ENCODE peak calls at places on chromosomes 1 and 21, in four cellular contexts. A, X, M and Z are unnamed samples.

GRCh38 chr1:230073371-230074035 is 6.5 kb downstream of the GALNT2 start:
- DNase-seq in X (no peak), A (peak; percentile 72), M (no peak), Z (no peak)

GRCh38 chr1:33348194-33348593 is 27.3 kb upstream of the A3GALT2 start:
- DNase-seq in M (no peak), X (no peak), A (no peak), Z (no peak)

GRCh38 chr1:10737651-10738050 is 58.8 kb downstream of the CASZ1 start:
- DNase-seq in A (no peak), M (no peak), X (no peak), Z (no peak)

GRCh38 chr1:233113009-233113712 is 162.8 kb downstream of the NTPCR start:
- DNase-seq in X (peak; percentile 8), M (peak; percentile 70), A (peak; percentile 99), Z (peak; percentile 26)

GRCh38 chr1:30722175-30722537 is 1.2 kb downstream of the MATN1 start:
- DNase-seq in M (no peak), A (no peak), X (no peak), Z (no peak)

GRCh38 chr1:172230526-172230925 is 190.0 kb upstream of the C1orf105 start:
- DNase-seq in M (no peak), A (no peak), X (no peak), Z (no peak)

GRCh38 chr1:213989740-213990472 is 2.1 kb downstream of the PROX1 start:
- DNase-seq in M (no peak), X (no peak), A (no peak), Z (no peak)

GRCh38 chr1:42999308-42999707 is 40.6 kb upstream of the SLC2A1 start:
- DNase-seq in A (no peak), M (no peak), X (no peak), Z (no peak)

GRCh38 chr21:45444385-45444784 is 39.4 kb downstream of the COL18A1 start:
- DNase-seq in M (no peak), X (no peak), A (no peak), Z (no peak)

GRCh38 chr1:61013189-61013952 is 69.0 kb upstream of the NFIA start:
- DNase-seq in M (no peak), A (no peak), X (no peak), Z (no peak)

GRCh38 chr1:25081496-25081895 is 150.8 kb downstream of the SYF2 start:
- DNase-seq in M (no peak), A (no peak), X (no peak), Z (no peak)

GRCh38 chr1:234617135-234617985 is 7.4 kb upstream of the IRF2BP2 start:
- DNase-seq in A (no peak), M (no peak), X (no peak), Z (no peak)

GRCh38 chr1:46767649-46768282 is 31.1 kb upstream of the CYP4B1 start:
- DNase-seq in M (no peak), X (no peak), A (no peak), Z (no peak)

GRCh38 chr21:30436986-30437385 is 3.1 kb upstream of the KRTAP15-1 start:
- DNase-seq in M (no peak), X (no peak), A (no peak), Z (no peak)

GRCh38 chr1:7842517-7842916 is 10.3 kb downstream of the UTS2 start:
- DNase-seq in A (no peak), X (no peak), M (no peak), Z (no peak)

GRCh38 chr1:171801395-171801990 is 20.0 kb downstream of the METTL13 start:
- DNase-seq in A (peak; percentile 43), M (no peak), X (peak; percentile 51), Z (peak; percentile 15)

GRCh38 chr1:57711326-57711725 is 287.5 kb upstream of the DAB1 start:
- DNase-seq in A (no peak), X (no peak), M (no peak), Z (no peak)

GRCh38 chr1:78792756-78793155 is 143.1 kb downstream of the IFI44 start:
- DNase-seq in A (no peak), X (no peak), M (no peak), Z (no peak)

GRCh38 chr1:178192686-178193085 is 98.8 kb downstream of the RASAL2 start:
- DNase-seq in M (no peak), X (no peak), A (peak; percentile 90), Z (no peak)

GRCh38 chr1:182301467-182302198 is 90.0 kb downstream of the GLUL start:
- DNase-seq in M (no peak), A (peak; percentile 52), X (no peak), Z (peak; percentile 45)

GRCh38 chr21:35237287-35237686 is 188.2 kb upstream of the RUNX1 start:
- DNase-seq in M (no peak), A (no peak), X (no peak), Z (no peak)

GRCh38 chr1:209402697-209403096 is 180.8 kb upstream of the CAMK1G start:
- DNase-seq in M (no peak), A (no peak), X (no peak), Z (no peak)

GRCh38 chr1:60911980-60912692 is 170.2 kb upstream of the NFIA start:
- DNase-seq in A (no peak), X (no peak), M (no peak), Z (no peak)

GRCh38 chr1:22866868-22867267 is 105.8 kb downstream of the LACTBL1 start:
- DNase-seq in X (no peak), M (no peak), A (no peak), Z (no peak)

DNA sequence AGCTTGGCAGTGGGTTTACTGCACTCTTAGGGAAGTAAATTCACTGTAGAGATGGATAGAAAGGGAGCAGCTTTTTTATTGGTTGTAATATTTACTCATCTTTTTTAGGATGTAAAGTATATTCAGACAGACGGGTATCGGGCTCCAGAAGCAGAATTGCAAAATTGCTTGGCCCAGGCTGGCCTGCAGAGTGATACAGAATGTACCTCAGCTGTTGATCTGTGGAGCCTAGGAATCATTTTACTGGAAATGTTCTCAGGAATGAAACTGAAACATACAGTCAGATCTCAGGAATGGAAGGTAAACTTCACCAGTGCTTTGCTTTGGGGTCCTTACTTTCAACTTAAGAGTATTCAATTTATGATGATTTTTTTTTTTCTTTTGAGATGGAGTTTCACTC is 3.2 kb downstream of the UHMK1 start:
- DNase-seq in X (no peak), M (no peak), A (no peak), Z (peak; percentile 15)
- H3K4me1 ChIP-seq in X (peaks cover 3% of the 10 kb centered on the region), M (peaks cover 11% of the 10 kb centered on the region), A (peaks cover 12% of the 10 kb centered on the region), Z (peaks cover 5% of the 10 kb centered on the region)

GRCh38 chr1:205444931-205445652 is 10.8 kb downstream of the BLACAT1 start:
- DNase-seq in M (no peak), X (peak; percentile 91), A (no peak), Z (peak; percentile 51)
- H3K4me1 ChIP-seq in M (peaks cover 5% of the 10 kb centered on the region), X (peaks cover 67% of the 10 kb centered on the region), A (peaks cover 69% of the 10 kb centered on the region), Z (no peaks in the 10 kb centered on the region)

DNA sequence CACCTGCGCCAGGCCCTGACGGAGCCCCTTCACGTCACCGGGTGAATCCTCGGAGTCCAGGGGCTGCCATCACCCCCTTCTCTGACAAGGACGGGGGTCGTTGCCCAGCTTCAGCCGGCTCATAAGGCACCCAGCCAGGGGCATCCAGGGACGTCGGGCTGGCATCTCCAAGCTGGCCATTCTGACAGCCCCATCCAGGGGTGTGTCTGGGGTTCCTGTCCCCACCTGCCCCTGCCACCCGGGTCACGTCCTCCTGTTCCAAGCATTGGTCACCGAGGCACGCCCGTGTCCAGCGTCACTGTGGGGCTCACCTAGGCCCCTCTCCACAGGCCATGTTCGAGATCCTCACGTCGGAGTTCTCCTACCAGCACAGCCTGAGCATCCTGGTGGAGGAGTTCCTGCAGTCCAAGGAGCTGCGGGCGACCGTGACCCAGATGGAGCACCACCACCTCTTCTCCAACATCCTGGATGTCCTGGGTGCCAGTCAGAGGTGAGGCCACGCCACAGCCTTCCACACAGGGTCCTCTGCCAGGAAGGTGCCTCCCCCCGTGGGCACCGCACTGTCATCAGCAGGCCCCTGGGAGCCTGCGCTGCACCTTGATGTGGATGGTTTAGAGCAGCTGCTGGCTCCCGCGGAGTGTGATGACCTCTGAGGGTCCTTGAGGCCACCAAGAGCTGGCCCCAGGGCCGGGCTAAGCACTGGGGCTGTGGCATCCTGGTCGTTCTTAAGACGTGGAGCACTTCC is 14.8 kb downstream of the ARHGEF16 start:
- DNase-seq in A (no peak), X (no peak), M (no peak), Z (no peak)
- H3K4me1 ChIP-seq in A (no peaks in the 10 kb centered on the region), X (peaks cover 24% of the 10 kb centered on the region), M (no peaks in the 10 kb centered on the region), Z (no peaks in the 10 kb centered on the region)

GRCh38 chr1:37997256-37998088 is 7.7 kb upstream of the SF3A3 start:
- DNase-seq in A (no peak), M (no peak), X (no peak), Z (no peak)

GRCh38 chr1:37998913-37999433 is 6.3 kb downstream of the FHL3 start:
- DNase-seq in A (no peak), X (no peak), M (no peak), Z (no peak)

GRCh38 chr1:37999434-38000232 is 5.7 kb downstream of the FHL3 start:
- DNase-seq in X (no peak), M (no peak), A (no peak), Z (no peak)

GRCh38 chr1:38000233-38000528 is 5.1 kb downstream of the FHL3 start:
- DNase-seq in M (no peak), A (no peak), X (no peak), Z (no peak)

GRCh38 chr1:37998089-37998808 is 7.1 kb downstream of the FHL3 start:
- DNase-seq in A (no peak), M (no peak), X (no peak), Z (no peak)
- H3K4me1 ChIP-seq in A (peaks cover 29% of the 10 kb centered on the region), M (peaks cover 68% of the 10 kb centered on the region), X (peaks cover 29% of the 10 kb centered on the region), Z (no peaks in the 10 kb centered on the region)

GRCh38 chr1:36707221-36707620 is 224.5 kb upstream of the CSF3R start:
- DNase-seq in A (peak; percentile 72), M (no peak), X (no peak), Z (no peak)

GRCh38 chr1:36703526-36704208 is 221.0 kb upstream of the CSF3R start:
- DNase-seq in A (peak; percentile 53), M (no peak), X (peak; percentile 75), Z (peak; percentile 46)

GRCh38 chr1:36706416-36706815 is 223.7 kb upstream of the CSF3R start:
- DNase-seq in X (no peak), M (no peak), A (no peak), Z (no peak)

GRCh38 chr1:36702963-36703362 is 220.2 kb upstream of the CSF3R start:
- DNase-seq in M (no peak), X (no peak), A (no peak), Z (no peak)

DNA sequence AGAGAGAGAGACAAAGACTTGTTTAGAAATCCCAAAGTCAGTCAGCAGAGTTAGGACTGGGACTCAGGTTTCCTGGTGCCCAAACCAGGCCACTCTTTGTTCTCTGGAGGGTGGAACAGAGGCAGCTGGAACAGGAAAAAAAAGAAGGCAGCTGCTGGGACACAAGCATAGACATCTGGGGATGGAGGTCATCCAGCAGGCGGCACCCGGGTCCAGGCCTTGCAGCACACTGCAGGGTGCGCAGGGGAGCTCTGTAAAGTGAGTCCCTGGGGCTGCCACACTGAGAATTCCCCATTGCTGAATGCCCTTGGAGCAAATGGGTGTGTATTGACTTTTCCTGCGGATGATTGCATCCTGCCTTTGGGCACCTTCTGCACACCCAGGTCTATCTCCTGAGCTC is 222.9 kb upstream of the CSF3R start:
- DNase-seq in A (no peak), X (no peak), M (no peak), Z (no peak)
- H3K4me1 ChIP-seq in A (peaks cover 17% of the 10 kb centered on the region), X (no peaks in the 10 kb centered on the region), M (no peaks in the 10 kb centered on the region), Z (no peaks in the 10 kb centered on the region)

GRCh38 chr1:201470581-201470980 is 1.6 kb upstream of the PHLDA3 start:
- DNase-seq in X (no peak), M (no peak), A (no peak), Z (no peak)

GRCh38 chr1:201468844-201469644 is at the start of gene PHLDA3:
- DNase-seq in M (peak; percentile 80), X (peak; percentile 80), A (peak; percentile 63), Z (peak; percentile 88)

GRCh38 chr1:201469645-201470074 is 672 bp upstream of the PHLDA3 start:
- DNase-seq in A (no peak), X (no peak), M (no peak), Z (no peak)

GRCh38 chr1:201466492-201466891 is 2.5 kb downstream of the PHLDA3 start:
- DNase-seq in X (no peak), M (no peak), A (peak; percentile 90), Z (no peak)

GRCh38 chr1:201468501-201468843 is 516 bp downstream of the PHLDA3 start:
- DNase-seq in X (no peak), M (no peak), A (no peak), Z (no peak)
- H3K4me1 ChIP-seq in X (peaks cover 10% of the 10 kb centered on the region), M (peaks cover 21% of the 10 kb centered on the region), A (peaks cover 34% of the 10 kb centered on the region), Z (no peaks in the 10 kb centered on the region)